ENCODE peak calls at places on chromosomes 3 and 15, in nine cellular contexts. One of them, this sample, is unnamed.

GRCh38 chr3:57815034-57815433 is 58.9 kb downstream of the SLMAP start:
- DNase-seq in ovary: no peak
- DNase-seq in stomach: no peak
- DNase-seq in esophagus squamous epithelium: no peak
- DNase-seq in breast epithelium: no peak
- DNase-seq in spleen: peak; percentile 87
- DNase-seq in uterus: no peak
- DNase-seq in Peyer's patch: no peak
- DNase-seq in testis: no peak
- DNase-seq in this sample: no peak

GRCh38 chr15:91954211-91954804 is 100.8 kb downstream of the SLCO3A1 start:
- DNase-seq in spleen: no peak
- DNase-seq in ovary: no peak
- DNase-seq in testis: no peak
- DNase-seq in breast epithelium: no peak
- DNase-seq in uterus: no peak
- DNase-seq in esophagus squamous epithelium: no peak
- DNase-seq in Peyer's patch: no peak
- DNase-seq in stomach: no peak
- DNase-seq in this sample: no peak

GRCh38 chr3:29758108-29759020 is 477.5 kb downstream of the RBMS3 start:
- DNase-seq in stomach: no peak
- DNase-seq in Peyer's patch: no peak
- DNase-seq in uterus: no peak
- DNase-seq in esophagus squamous epithelium: no peak
- DNase-seq in breast epithelium: no peak
- DNase-seq in ovary: no peak
- DNase-seq in spleen: no peak
- DNase-seq in testis: no peak
- DNase-seq in this sample: no peak

GRCh38 chr3:151445283-151446001 is 15.4 kb downstream of the IGSF10 start:
- DNase-seq in stomach: no peak
- DNase-seq in Peyer's patch: no peak
- DNase-seq in esophagus squamous epithelium: no peak
- DNase-seq in breast epithelium: peak; percentile 37
- DNase-seq in uterus: no peak
- DNase-seq in testis: no peak
- DNase-seq in spleen: no peak
- DNase-seq in ovary: no peak
- DNase-seq in this sample: no peak

GRCh38 chr15:40567111-40567510 is 2.0 kb upstream of the RPUSD2 start:
- DNase-seq in breast epithelium: no peak
- DNase-seq in esophagus squamous epithelium: no peak
- DNase-seq in uterus: no peak
- DNase-seq in spleen: no peak
- DNase-seq in ovary: no peak
- DNase-seq in Peyer's patch: no peak
- DNase-seq in testis: no peak
- DNase-seq in stomach: no peak
- DNase-seq in this sample: no peak

GRCh38 chr3:169104541-169104940 is 559.0 kb downstream of the MECOM start:
- DNase-seq in Peyer's patch: no peak
- DNase-seq in stomach: no peak
- DNase-seq in breast epithelium: no peak
- DNase-seq in testis: no peak
- DNase-seq in uterus: no peak
- DNase-seq in esophagus squamous epithelium: no peak
- DNase-seq in spleen: no peak
- DNase-seq in ovary: no peak
- DNase-seq in this sample: no peak

GRCh38 chr3:134028486-134029255 is 1.1 kb downstream of the SLCO2A1 start:
- DNase-seq in Peyer's patch: no peak
- DNase-seq in breast epithelium: no peak
- DNase-seq in esophagus squamous epithelium: no peak
- DNase-seq in spleen: no peak
- DNase-seq in stomach: no peak
- DNase-seq in uterus: no peak
- DNase-seq in testis: no peak
- DNase-seq in ovary: no peak
- DNase-seq in this sample: no peak

GRCh38 chr3:100653731-100654309 is 44.4 kb downstream of the ADGRG7 start:
- DNase-seq in spleen: no peak
- DNase-seq in esophagus squamous epithelium: no peak
- DNase-seq in stomach: no peak
- DNase-seq in breast epithelium: no peak
- DNase-seq in uterus: no peak
- DNase-seq in Peyer's patch: no peak
- DNase-seq in ovary: no peak
- DNase-seq in testis: no peak
- DNase-seq in this sample: no peak

GRCh38 chr3:115401891-115402501 is 221.3 kb upstream of the GAP43 start:
- DNase-seq in stomach: no peak
- DNase-seq in breast epithelium: no peak
- DNase-seq in Peyer's patch: no peak
- DNase-seq in esophagus squamous epithelium: no peak
- DNase-seq in testis: no peak
- DNase-seq in uterus: no peak
- DNase-seq in ovary: no peak
- DNase-seq in spleen: no peak
- DNase-seq in this sample: no peak

GRCh38 chr3:195758721-195759353 is 38.1 kb downstream of the MUC20 start:
- DNase-seq in spleen: peak; percentile 28
- DNase-seq in stomach: no peak
- DNase-seq in testis: peak; percentile 10
- DNase-seq in Peyer's patch: peak; percentile 27
- DNase-seq in ovary: no peak
- DNase-seq in uterus: no peak
- DNase-seq in esophagus squamous epithelium: no peak
- DNase-seq in breast epithelium: no peak
- DNase-seq in this sample: no peak

DNA sequence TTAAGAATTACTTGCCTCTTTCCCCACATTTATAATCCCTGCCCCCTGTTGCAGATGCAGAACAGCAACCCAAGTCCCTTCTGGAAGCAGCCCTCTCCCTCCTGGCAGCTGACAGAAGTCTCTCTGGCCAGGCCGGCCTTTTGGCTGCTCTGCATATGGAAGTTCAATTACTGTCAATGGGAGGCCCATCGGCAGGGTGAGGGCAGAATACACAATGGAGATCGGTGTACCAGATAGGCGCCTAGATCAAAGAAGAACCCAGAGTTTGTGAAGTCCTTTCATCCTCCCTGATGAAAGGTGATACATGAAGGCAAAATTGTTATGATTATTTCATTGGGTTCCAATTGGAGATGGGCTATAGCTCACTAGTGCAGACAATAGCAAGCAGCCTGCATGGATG is 327.9 kb upstream of the CTNNB1 start:
- DNase-seq in spleen: no peak
- DNase-seq in uterus: no peak
- DNase-seq in Peyer's patch: no peak
- DNase-seq in ovary: no peak
- DNase-seq in breast epithelium: no peak
- DNase-seq in stomach: no peak
- DNase-seq in testis: no peak
- DNase-seq in esophagus squamous epithelium: no peak
- DNase-seq in this sample: no peak
- H3K4me1 ChIP-seq in spleen: no peaks in the 10 kb centered on the region
- H3K4me1 ChIP-seq in uterus: no peaks in the 10 kb centered on the region
- H3K4me1 ChIP-seq in Peyer's patch: no peaks in the 10 kb centered on the region
- H3K4me1 ChIP-seq in ovary: peaks cover 4% of the 10 kb centered on the region
- H3K4me1 ChIP-seq in breast epithelium: peaks cover 5% of the 10 kb centered on the region
- H3K4me1 ChIP-seq in stomach: no peaks in the 10 kb centered on the region
- H3K4me1 ChIP-seq in testis: peaks cover 5% of the 10 kb centered on the region
- H3K4me1 ChIP-seq in esophagus squamous epithelium: no peaks in the 10 kb centered on the region
- H3K4me1 ChIP-seq in this sample: peaks cover 8% of the 10 kb centered on the region

DNA sequence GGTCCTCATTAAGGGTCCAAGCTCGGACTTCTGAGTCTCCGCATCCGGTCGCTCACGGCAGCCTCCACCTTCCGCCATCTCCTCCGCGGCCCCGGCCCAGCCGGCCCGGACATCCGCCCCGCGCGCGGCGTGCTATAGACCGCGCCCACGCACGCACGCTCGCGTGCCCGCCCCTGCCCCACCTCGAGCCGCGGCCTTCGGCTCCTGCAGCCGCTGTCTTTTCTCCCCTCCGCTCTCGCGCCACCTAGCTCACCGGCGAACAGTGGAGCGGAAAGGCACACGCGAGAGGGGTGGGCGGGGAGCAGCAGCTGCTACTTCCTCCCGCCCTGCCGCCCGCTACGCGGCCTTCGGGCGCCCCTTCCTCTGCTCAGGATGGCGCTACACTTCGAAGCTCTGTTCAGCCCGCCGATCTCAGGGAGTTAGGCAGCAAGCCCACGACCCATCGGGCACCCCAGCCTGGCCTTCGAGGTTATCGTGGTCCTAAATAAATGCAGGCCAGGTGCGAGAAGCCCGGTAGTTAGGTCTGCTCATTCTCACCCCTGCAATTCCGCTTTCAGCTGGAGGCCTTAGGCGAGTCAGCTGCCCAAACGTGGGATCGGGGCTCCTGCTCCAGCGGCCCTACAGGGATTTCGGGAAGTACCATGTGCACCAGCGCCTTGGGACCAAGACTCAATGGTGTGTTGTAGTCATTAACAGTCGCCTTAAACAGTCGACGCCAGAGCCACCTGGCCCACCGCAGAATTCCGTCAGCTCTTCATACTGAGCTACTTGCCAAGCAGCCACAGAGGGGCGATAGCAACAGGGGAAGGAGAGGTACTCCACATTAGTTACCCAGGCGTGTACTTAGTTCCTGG is at the start of gene USP4:
- DNase-seq in spleen: peak; percentile 100
- DNase-seq in breast epithelium: peak; percentile 87
- DNase-seq in ovary: peak; percentile 90
- DNase-seq in stomach: peak; percentile 95
- DNase-seq in uterus: peak; percentile 90
- DNase-seq in Peyer's patch: peak; percentile 96
- DNase-seq in esophagus squamous epithelium: peak; percentile 66
- DNase-seq in testis: peak; percentile 94
- DNase-seq in this sample: peak; percentile 95
- TF ChIP-seq POLR2A in spleen: peak; percentile 66
- TF ChIP-seq POLR2A in breast epithelium: no peak
- TF ChIP-seq POLR2A in ovary: peak; percentile 57
- TF ChIP-seq POLR2A in stomach: no peak
- TF ChIP-seq POLR2A in uterus: peak; percentile 68
- TF ChIP-seq POLR2A in Peyer's patch: peak; percentile 81
- TF ChIP-seq POLR2A in esophagus squamous epithelium: no peak
- TF ChIP-seq POLR2A in testis: peak; percentile 7
- TF ChIP-seq POLR2A in this sample: peak; percentile 69

GRCh38 chr15:63045438-63046278 is 3.1 kb downstream of the TPM1 start:
- DNase-seq in esophagus squamous epithelium: no peak
- DNase-seq in spleen: no peak
- DNase-seq in stomach: no peak
- DNase-seq in breast epithelium: no peak
- DNase-seq in ovary: no peak
- DNase-seq in testis: no peak
- DNase-seq in Peyer's patch: no peak
- DNase-seq in uterus: no peak
- DNase-seq in this sample: no peak

GRCh38 chr15:63043391-63044076 is 987 bp downstream of the TPM1 start:
- DNase-seq in spleen: peak; percentile 90
- DNase-seq in uterus: peak; percentile 45
- DNase-seq in breast epithelium: no peak
- DNase-seq in Peyer's patch: peak; percentile 62
- DNase-seq in ovary: no peak
- DNase-seq in testis: no peak
- DNase-seq in stomach: no peak
- DNase-seq in esophagus squamous epithelium: no peak
- DNase-seq in this sample: peak; percentile 77

GRCh38 chr15:63044645-63045437 is 2.3 kb downstream of the TPM1 start:
- DNase-seq in esophagus squamous epithelium: no peak
- DNase-seq in spleen: no peak
- DNase-seq in ovary: no peak
- DNase-seq in testis: no peak
- DNase-seq in stomach: no peak
- DNase-seq in breast epithelium: no peak
- DNase-seq in uterus: peak; percentile 73
- DNase-seq in Peyer's patch: no peak
- DNase-seq in this sample: peak; percentile 73

GRCh38 chr15:63042879-63043340 is 363 bp downstream of the TPM1 start:
- DNase-seq in ovary: no peak
- DNase-seq in testis: no peak
- DNase-seq in esophagus squamous epithelium: no peak
- DNase-seq in Peyer's patch: no peak
- DNase-seq in spleen: peak; percentile 76
- DNase-seq in stomach: no peak
- DNase-seq in uterus: no peak
- DNase-seq in breast epithelium: no peak
- DNase-seq in this sample: no peak

DNA sequence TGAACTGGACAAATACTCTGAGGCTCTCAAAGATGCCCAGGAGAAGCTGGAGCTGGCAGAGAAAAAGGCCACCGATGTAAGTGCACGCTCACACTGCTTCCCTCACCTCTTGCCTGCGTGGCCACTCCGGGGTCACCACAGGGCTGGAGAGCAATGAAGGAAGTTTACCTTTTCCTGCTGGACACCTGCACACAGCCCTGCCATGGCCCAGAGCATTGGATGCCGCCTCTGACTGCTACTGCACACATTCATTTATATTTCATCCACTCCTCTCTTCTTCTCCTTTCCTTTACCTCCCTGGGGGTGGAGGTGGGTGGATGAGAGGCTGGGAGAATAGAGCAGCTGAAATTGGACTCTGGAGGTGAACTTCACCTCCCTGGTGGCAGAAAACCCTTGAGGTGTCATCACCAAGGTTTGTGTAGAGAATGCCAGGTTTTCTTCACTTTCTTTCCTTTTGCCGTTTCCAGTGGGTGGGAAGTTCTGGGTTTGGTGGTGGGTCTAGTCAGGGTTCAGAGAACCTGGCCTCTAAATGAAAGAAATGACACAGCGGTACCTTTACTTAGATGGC is 1.6 kb downstream of the TPM1 start:
- DNase-seq in ovary: no peak
- DNase-seq in Peyer's patch: no peak
- DNase-seq in uterus: no peak
- DNase-seq in breast epithelium: no peak
- DNase-seq in testis: no peak
- DNase-seq in stomach: no peak
- DNase-seq in spleen: no peak
- DNase-seq in esophagus squamous epithelium: no peak
- DNase-seq in this sample: no peak
- H3K27ac ChIP-seq in ovary: no peak overlapping the region
- H3K27ac ChIP-seq in Peyer's patch: peak overlapping the region; percentile 74
- H3K27ac ChIP-seq in uterus: peak overlapping the region; percentile 98
- H3K27ac ChIP-seq in breast epithelium: peak overlapping the region; percentile 93
- H3K27ac ChIP-seq in testis: no peak overlapping the region
- H3K27ac ChIP-seq in stomach: peak overlapping the region; percentile 1
- H3K27ac ChIP-seq in spleen: no peak overlapping the region
- H3K27ac ChIP-seq in esophagus squamous epithelium: peak overlapping the region; percentile 92
- H3K27ac ChIP-seq in this sample: peak overlapping the region; percentile 95

DNA sequence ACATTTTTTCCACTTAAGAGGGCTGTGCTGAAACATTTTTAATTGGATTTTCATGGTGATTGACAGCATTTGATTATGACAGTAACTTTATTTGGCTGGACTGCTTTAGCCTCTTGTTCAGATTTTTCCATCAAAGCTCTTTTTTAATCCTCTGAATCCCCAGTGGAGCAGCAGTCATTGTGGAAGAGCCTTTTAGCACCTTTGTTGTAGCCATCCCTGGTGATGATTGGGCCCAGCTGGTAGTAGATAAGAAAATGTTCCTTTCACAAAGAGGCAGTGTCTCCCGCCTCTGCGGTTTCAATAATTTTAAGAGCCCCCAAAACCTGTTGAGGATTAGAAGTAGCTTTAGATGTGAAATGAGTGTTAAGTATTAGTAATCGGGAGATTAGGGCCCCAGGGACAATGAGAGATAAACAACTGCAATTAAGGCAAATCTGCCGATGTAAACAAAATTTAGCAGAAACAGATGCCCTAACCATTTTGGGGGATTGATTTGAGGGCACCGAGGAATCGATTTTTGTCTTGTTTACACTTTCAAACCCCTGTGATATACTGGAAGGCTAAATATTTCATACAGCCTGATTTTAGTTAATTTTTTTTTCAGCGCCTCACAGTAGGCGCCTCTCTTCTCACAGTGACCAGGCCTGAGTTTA is 43.3 kb upstream of the SKOR1 start:
- DNase-seq in testis: no peak
- DNase-seq in ovary: no peak
- DNase-seq in esophagus squamous epithelium: no peak
- DNase-seq in stomach: no peak
- DNase-seq in spleen: no peak
- DNase-seq in uterus: no peak
- DNase-seq in Peyer's patch: no peak
- DNase-seq in breast epithelium: no peak
- DNase-seq in this sample: no peak
- H3K4me1 ChIP-seq in testis: no peaks in the 10 kb centered on the region
- H3K4me1 ChIP-seq in ovary: no peaks in the 10 kb centered on the region
- H3K4me1 ChIP-seq in esophagus squamous epithelium: no peaks in the 10 kb centered on the region
- H3K4me1 ChIP-seq in stomach: no peaks in the 10 kb centered on the region
- H3K4me1 ChIP-seq in spleen: peaks cover 29% of the 10 kb centered on the region
- H3K4me1 ChIP-seq in uterus: no peaks in the 10 kb centered on the region
- H3K4me1 ChIP-seq in Peyer's patch: peaks cover 13% of the 10 kb centered on the region
- H3K4me1 ChIP-seq in breast epithelium: no peaks in the 10 kb centered on the region
- H3K4me1 ChIP-seq in this sample: no peaks in the 10 kb centered on the region